ENCODE peak calls at places on chromosomes 1 and 21, in ten cellular contexts. F is heart left ventricle; B is neuronal stem cell; O is Panc1; L is thoracic aorta; U is CD8-positive, alpha-beta T cell; P is psoas muscle; K is GM23338; Q is lower lobe of right lung; Y is tibial artery. H is an unnamed sample.

GRCh38 chr1:28955930-28956552 is 41.7 kb downstream of the EPB41 start:
- DNase-seq in F (no peak), B (peak; percentile 8), O (peak; percentile 45), L (no peak), U (no peak), P (no peak), K (no peak), Q (no peak), Y (no peak), H (no peak)

GRCh38 chr21:43681650-43682049 is 22.3 kb downstream of the RRP1B start:
- DNase-seq in F (no peak), B (no peak), O (no peak), L (no peak), U (no peak), P (no peak), K (no peak), Q (no peak), Y (no peak), H (no peak)

GRCh38 chr1:224433041-224433670 is 1.4 kb downstream of the WDR26 start:
- DNase-seq in F (no peak), B (peak; percentile 18), O (no peak), L (no peak), U (peak; percentile 14), P (no peak), K (peak; percentile 30), Q (peak; percentile 49), Y (peak; percentile 51), H (peak; percentile 22)

GRCh38 chr21:16709866-16710550 is 802.8 kb upstream of the CXADR start:
- DNase-seq in F (no peak), B (no peak), O (no peak), L (no peak), U (no peak), P (no peak), K (peak; percentile 30), Q (no peak), Y (no peak), H (no peak)

GRCh38 chr1:151508721-151509292 is 2.4 kb upstream of the CGN start:
- DNase-seq in F (no peak), B (no peak), O (no peak), L (no peak), U (no peak), P (no peak), K (no peak), Q (peak; percentile 62), Y (no peak), H (no peak)

GRCh38 chr1:229153955-229154548 is 116.9 kb upstream of the RAB4A start:
- DNase-seq in F (no peak), B (no peak), O (no peak), L (no peak), U (no peak), P (no peak), K (no peak), Q (no peak), Y (no peak), H (no peak)

GRCh38 chr1:96362623-96363022 is 359.0 kb upstream of the PTBP2 start:
- DNase-seq in F (no peak), B (no peak), O (peak; percentile 93), L (no peak), U (no peak), P (no peak), K (no peak), Q (no peak), Y (no peak), H (no peak)

GRCh38 chr1:213984387-213985180 is 3.2 kb upstream of the PROX1 start:
- DNase-seq in F (no peak), B (no peak), O (no peak), L (no peak), U (no peak), P (no peak), K (peak; percentile 86), Q (no peak), Y (no peak), H (no peak)

GRCh38 chr1:29506678-29507225 is 270.4 kb downstream of the PTPRU start:
- DNase-seq in F (no peak), B (no peak), O (no peak), L (no peak), U (no peak), P (no peak), K (no peak), Q (no peak), Y (no peak), H (no peak)

GRCh38 chr1:192151176-192151575 is 7.1 kb upstream of the RGS18 start:
- DNase-seq in F (no peak), B (no peak), O (no peak), L (no peak), U (no peak), P (no peak), K (peak; percentile 29), Q (no peak), Y (no peak), H (no peak)

DNA sequence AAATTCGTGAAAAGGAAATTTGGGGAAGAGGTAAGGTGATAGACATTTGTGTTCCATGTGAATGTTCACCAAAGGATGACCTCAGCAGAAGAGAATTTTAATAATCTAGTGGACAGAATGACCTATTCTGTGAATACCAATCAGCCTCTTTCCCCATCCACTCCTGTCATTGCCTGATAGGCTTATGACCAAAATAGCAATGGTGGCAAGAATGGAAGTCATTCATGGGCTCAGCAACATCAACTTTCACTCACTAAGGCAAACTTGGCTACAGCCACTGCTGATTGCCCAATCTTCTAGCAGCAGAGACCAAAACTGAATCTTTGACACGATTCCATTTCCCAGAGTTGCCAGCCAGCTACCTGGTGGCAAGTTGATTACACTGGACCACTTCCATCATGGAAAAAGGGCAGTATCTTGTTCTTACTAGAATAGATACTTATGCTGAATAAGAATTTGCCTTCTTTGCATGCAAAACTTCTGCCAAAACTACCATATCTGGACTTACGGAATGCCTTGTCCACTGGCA is 348.7 kb upstream of the PBX1 start:
- DNase-seq in F (no peak), B (no peak), O (no peak), L (no peak), U (no peak), P (no peak), K (no peak), Q (no peak), Y (no peak), H (no peak)
- H3K27ac ChIP-seq in F (no peak overlapping the region), B (no peak overlapping the region), O (no peak overlapping the region), L (no peak overlapping the region), U (no peak overlapping the region), P (no peak overlapping the region), K (no peak overlapping the region), Q (no peak overlapping the region), Y (no peak overlapping the region), H (no peak overlapping the region)

DNA sequence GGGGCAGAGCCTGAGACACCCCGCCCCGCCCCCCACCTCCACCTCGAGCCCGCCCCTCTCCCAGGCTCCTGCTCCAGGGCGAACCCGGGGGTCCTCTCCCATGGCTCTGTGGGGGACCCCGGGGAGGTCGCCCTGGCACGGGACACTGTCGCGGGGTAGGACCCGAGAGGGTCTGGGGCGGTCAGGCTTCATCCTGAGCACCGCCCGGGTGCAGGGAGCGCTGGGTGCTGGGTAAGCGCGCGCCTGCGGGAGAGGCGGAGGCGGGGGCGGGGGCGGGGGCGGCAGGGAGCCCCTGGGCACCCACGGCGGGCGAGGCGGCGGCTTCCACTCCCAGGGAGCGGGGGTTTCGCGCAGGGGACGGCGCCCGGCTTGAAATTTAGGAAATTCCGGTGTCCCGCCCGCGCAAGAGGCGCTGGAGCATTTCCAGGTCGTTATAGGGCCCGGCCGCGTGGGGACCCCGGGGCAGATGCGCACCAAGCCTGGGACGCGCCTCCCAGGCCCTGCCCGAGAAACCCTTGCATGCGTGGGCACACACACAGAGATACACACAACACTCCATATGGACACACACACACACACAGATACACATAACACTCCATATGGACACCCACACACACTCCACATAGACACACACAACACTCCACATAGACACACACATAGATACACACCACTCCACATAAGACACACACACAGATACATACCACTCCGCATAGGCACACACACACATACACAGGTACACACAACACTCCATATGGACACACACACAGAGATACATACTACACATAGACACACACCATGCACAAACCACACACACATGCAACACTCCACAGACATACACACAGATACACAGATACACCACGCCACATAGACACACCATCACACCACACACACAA is 48.7 kb upstream of the SLC19A1 start:
- DNase-seq in F (no peak), B (no peak), O (no peak), L (no peak), U (peak; percentile 21), P (peak; percentile 31), K (peak; percentile 54), Q (peak; percentile 63), Y (no peak), H (no peak)
- H3K27ac ChIP-seq in F (no peak overlapping the region), B (no peak overlapping the region), O (no peak overlapping the region), L (no peak overlapping the region), U (no peak overlapping the region), P (no peak overlapping the region), K (no peak overlapping the region), Q (no peak overlapping the region), Y (no peak overlapping the region), H (no peak overlapping the region)

DNA sequence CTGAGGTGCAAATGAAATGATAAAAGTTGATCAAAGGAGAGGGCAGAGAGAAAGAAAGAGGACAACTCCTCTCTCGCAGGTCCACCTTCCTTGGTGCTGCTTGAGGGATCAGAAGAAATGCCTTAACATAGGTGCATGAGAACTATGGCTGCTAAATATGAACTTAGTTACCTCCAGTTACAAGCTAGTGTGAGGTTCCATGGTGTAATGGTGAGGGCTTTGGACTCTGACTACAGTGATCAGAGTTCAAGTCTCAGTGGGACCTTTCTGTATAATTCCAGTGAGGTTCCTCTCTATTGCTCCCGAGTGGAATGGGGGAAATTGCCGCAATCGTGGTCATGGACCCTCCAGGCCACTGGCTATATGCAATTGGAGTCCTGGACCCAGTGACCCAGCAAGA is 387.3 kb downstream of the FAM72C start:
- DNase-seq in F (no peak), B (no peak), O (no peak), L (no peak), U (no peak), P (no peak), K (no peak), Q (no peak), Y (no peak), H (no peak)
- H3K27ac ChIP-seq in F (no peak overlapping the region), B (no peak overlapping the region), O (no peak overlapping the region), L (no peak overlapping the region), U (no peak overlapping the region), P (no peak overlapping the region), K (no peak overlapping the region), Q (no peak overlapping the region), Y (no peak overlapping the region), H (no peak overlapping the region)

GRCh38 chr1:10753279-10753678 is 43.2 kb downstream of the CASZ1 start:
- DNase-seq in F (no peak), B (no peak), O (no peak), L (no peak), U (no peak), P (no peak), K (peak; percentile 65), Q (no peak), Y (no peak), H (no peak)

GRCh38 chr1:10759413-10760200 is 36.8 kb downstream of the CASZ1 start:
- DNase-seq in F (no peak), B (no peak), O (no peak), L (no peak), U (no peak), P (no peak), K (no peak), Q (no peak), Y (no peak), H (no peak)

GRCh38 chr1:10756842-10757241 is 39.6 kb downstream of the CASZ1 start:
- DNase-seq in F (no peak), B (no peak), O (no peak), L (no peak), U (no peak), P (no peak), K (no peak), Q (no peak), Y (no peak), H (no peak)

GRCh38 chr1:10754571-10755329 is 41.7 kb downstream of the CASZ1 start:
- DNase-seq in F (no peak), B (no peak), O (no peak), L (no peak), U (no peak), P (no peak), K (no peak), Q (no peak), Y (no peak), H (no peak)

GRCh38 chr1:10755977-10756521 is 40.4 kb downstream of the CASZ1 start:
- DNase-seq in F (peak; percentile 81), B (no peak), O (no peak), L (no peak), U (peak; percentile 47), P (peak; percentile 65), K (no peak), Q (peak; percentile 84), Y (peak; percentile 42), H (no peak)
- H3K27ac ChIP-seq in F (peak overlapping the region; percentile 67), B (no peak overlapping the region), O (no peak overlapping the region), L (no peak overlapping the region), U (no peak overlapping the region), P (peak overlapping the region; percentile 65), K (no peak overlapping the region), Q (peak overlapping the region; percentile 11), Y (no peak overlapping the region), H (no peak overlapping the region)

H was measured in caudate nucleus.